ENCODE peak calls at places on chromosome 3, in six cellular contexts. Q is NT2/D1, O is HepG2, Z is HCT116, C is K562, N is GM12878. M is an unnamed sample.

GRCh38 chr3:87305517-87305916 is 29.1 kb upstream of the POU1F1 start:
- DNase-seq in Z (no peak), O (no peak), Q (no peak), C (no peak), N (no peak), M (no peak)

GRCh38 chr3:127413871-127414270 is 126.0 kb upstream of the PRR20G start:
- DNase-seq in N (no peak), C (no peak), Q (no peak), Z (no peak), O (no peak), M (no peak)

GRCh38 chr3:182921665-182922355 is 58.5 kb downstream of the DCUN1D1 start:
- DNase-seq in Z (no peak), N (no peak), C (no peak), O (no peak), Q (no peak), M (no peak)

GRCh38 chr3:152969557-152970300 is 134.8 kb downstream of the P2RY1 start:
- DNase-seq in Z (no peak), O (peak), C (no peak), N (no peak), Q (no peak), M (no peak)

GRCh38 chr3:172357850-172358754 is 90.2 kb downstream of the GHSR start:
- DNase-seq in N (no peak), Q (no peak), C (no peak), Z (no peak), O (no peak), M (no peak)

GRCh38 chr3:133996996-133997395 is 32.7 kb downstream of the SLCO2A1 start:
- DNase-seq in Z (no peak), N (no peak), O (no peak), C (no peak), Q (no peak), M (no peak)

GRCh38 chr3:192935441-192935840 is 17.8 kb upstream of the MB21D2 start:
- DNase-seq in Q (no peak), C (no peak), N (no peak), Z (no peak), O (no peak), M (no peak)

GRCh38 chr3:100900671-100901070 is 92.5 kb downstream of the ABI3BP start:
- DNase-seq in O (no peak), Q (no peak), N (no peak), Z (no peak), C (no peak), M (no peak)

GRCh38 chr3:59818033-59818936 is 768.5 kb upstream of the CFAP20DC start:
- DNase-seq in O (no peak), Z (peak), N (no peak), Q (no peak), C (peak), M (no peak)

GRCh38 chr3:149377408-149378111 is at the start of gene TM4SF1:
- DNase-seq in Q (no peak), N (no peak), Z (no peak), O (peak), C (no peak), M (no peak)

GRCh38 chr3:10930641-10931040 is 61.9 kb upstream of the SLC6A1 start:
- DNase-seq in N (no peak), Z (no peak), C (no peak), O (no peak), Q (no peak), M (peak)

GRCh38 chr3:112685435-112685834 is 44.5 kb upstream of the CCDC80 start:
- DNase-seq in N (no peak), Z (no peak), O (no peak), C (no peak), Q (no peak), M (no peak)

GRCh38 chr3:160927620-160928019 is 171.6 kb downstream of the PPM1L start:
- DNase-seq in Q (no peak), O (no peak), C (no peak), N (no peak), Z (no peak), M (no peak)

GRCh38 chr3:69385723-69386483 is at the start of gene FRMD4B:
- DNase-seq in Z (no peak), C (no peak), O (peak), Q (no peak), N (no peak), M (peak)

GRCh38 chr3:187012609-187013051 is 82.3 kb downstream of the ST6GAL1 start:
- DNase-seq in Z (no peak), Q (no peak), O (no peak), C (no peak), N (no peak), M (peak)

GRCh38 chr3:160796813-160797164 is 40.8 kb downstream of the PPM1L start:
- DNase-seq in N (no peak), C (no peak), Q (no peak), Z (no peak), O (peak), M (no peak)

GRCh38 chr3:88180398-88180999 is 30.7 kb downstream of the C3orf38 start:
- DNase-seq in N (peak), Q (no peak), Z (peak), C (no peak), O (no peak), M (no peak)

GRCh38 chr3:9396301-9396631 is 1.1 kb upstream of the SETD5 start:
- DNase-seq in N (peak), C (peak), O (no peak), Z (peak), Q (peak), M (no peak)

GRCh38 chr3:177733936-177734335 is 536.7 kb upstream of the TBL1XR1 start:
- DNase-seq in Q (no peak), C (no peak), N (no peak), Z (no peak), O (no peak), M (no peak)

GRCh38 chr3:128698211-128699011 is 27.6 kb upstream of the RAB7A start:
- DNase-seq in Q (no peak), Z (no peak), N (no peak), C (no peak), O (no peak), M (peak)

GRCh38 chr3:71208273-71209095 is 375.0 kb downstream of the FOXP1 start:
- DNase-seq in O (peak), N (no peak), Z (no peak), Q (no peak), C (peak), M (no peak)

GRCh38 chr3:126441256-126441880 is 34.3 kb downstream of the ZXDC start:
- DNase-seq in Q (no peak), N (no peak), C (no peak), O (no peak), Z (no peak), M (no peak)

GRCh38 chr3:19364150-19364549 is 215.8 kb downstream of the KCNH8 start:
- DNase-seq in Z (no peak), Q (no peak), N (no peak), C (no peak), O (peak), M (no peak)

GRCh38 chr3:194952882-194953281 is 267.2 kb downstream of the FAM43A start:
- DNase-seq in O (peak), Q (no peak), C (no peak), N (no peak), Z (no peak), M (no peak)

GRCh38 chr3:157067114-157067513 is 92.8 kb downstream of the CCNL1 start:
- DNase-seq in O (no peak), C (no peak), N (no peak), Q (no peak), Z (no peak), M (no peak)

GRCh38 chr3:59829527-59829926 is 779.7 kb upstream of the CFAP20DC start:
- DNase-seq in C (no peak), Z (no peak), N (no peak), O (no peak), Q (no peak), M (no peak)

GRCh38 chr3:8891774-8892173 is 71.5 kb downstream of the RAD18 start:
- DNase-seq in Q (no peak), N (no peak), Z (no peak), C (no peak), O (no peak), M (no peak)

GRCh38 chr3:122671543-122671942 is 9.1 kb upstream of the PARP14 start:
- DNase-seq in Z (no peak), Q (no peak), N (no peak), C (no peak), O (no peak), M (no peak)

GRCh38 chr3:187678869-187679268 is 8.7 kb upstream of the SST start:
- DNase-seq in N (no peak), Q (peak), C (peak), O (peak), Z (peak), M (no peak)

GRCh38 chr3:10434144-10434937 is 71.0 kb downstream of the ATP2B2 start:
- DNase-seq in O (no peak), N (no peak), Z (no peak), Q (no peak), C (no peak), M (no peak)

GRCh38 chr3:44661189-44661588 is 12.7 kb downstream of the ZNF35 start:
- DNase-seq in Z (no peak), N (no peak), Q (no peak), O (peak), C (peak), M (no peak)

GRCh38 chr3:12178091-12178820 is 19.5 kb upstream of the TIMP4 start:
- DNase-seq in Z (no peak), N (no peak), Q (no peak), O (no peak), C (no peak), M (no peak)

GRCh38 chr3:79380581-79380980 is 387.2 kb downstream of the ROBO1 start:
- DNase-seq in Q (no peak), C (no peak), Z (no peak), O (no peak), N (no peak), M (no peak)

GRCh38 chr3:68504185-68504584 is 428.2 kb downstream of the TAFA4 start:
- DNase-seq in Z (no peak), C (no peak), Q (no peak), N (no peak), O (no peak), M (no peak)

GRCh38 chr3:108497271-108497670 is 13.1 kb downstream of the MYH15 start:
- DNase-seq in N (no peak), Q (no peak), C (no peak), O (no peak), Z (no peak), M (no peak)

DNA sequence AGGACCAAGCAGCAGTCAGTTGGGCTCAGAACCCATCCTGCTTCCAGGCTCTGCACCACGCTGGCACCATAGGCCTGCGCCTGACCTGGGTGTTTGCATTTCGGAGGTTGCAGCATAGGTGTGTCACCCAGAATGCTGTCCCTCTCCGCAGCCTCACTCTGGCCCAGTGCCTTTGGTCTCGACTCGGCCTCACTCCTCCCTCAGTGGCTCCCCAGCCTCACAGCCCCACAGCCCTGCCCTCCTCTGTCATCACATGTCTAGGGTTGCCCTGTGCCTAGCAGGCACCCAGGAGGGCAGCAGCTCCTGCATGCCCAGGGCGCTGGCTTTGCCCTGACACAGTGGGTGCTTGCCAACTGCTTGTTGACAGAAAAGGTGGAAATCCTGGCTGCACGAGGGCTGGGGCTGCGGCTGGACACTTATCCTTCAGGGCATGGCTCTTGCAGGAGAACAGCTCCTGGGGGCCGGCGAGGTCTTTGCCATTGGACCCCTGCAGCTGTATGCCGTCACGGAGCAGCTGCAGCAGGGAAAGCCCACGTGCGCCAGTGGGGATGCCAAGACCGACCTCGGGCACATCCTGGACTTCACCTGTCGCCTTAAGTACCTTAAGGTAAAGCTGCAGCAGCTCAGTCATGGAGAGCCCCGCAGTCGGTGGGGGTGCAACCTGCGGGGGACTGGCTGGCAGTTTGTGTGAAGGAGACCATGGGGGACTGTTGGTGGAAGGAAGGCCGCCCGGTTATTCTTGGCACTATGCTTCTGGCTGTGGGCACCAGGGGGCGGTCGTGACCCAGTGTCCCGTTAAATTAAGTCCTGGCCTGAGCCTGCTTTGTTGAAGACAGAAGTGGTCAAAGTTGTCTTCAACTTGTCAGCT is 16.2 kb downstream of the NISCH start:
- DNase-seq in Z (no peak), N (no peak), C (no peak), O (no peak), Q (no peak), M (peak)
- TF ChIP-seq ZNF274 in Z (no peak), N (no peak), C (no peak), O (no peak), Q (no peak), M (no peak)

GRCh38 chr3:14460342-14461005 is 58.1 kb downstream of the SLC6A6 start:
- DNase-seq in N (no peak), C (no peak), Z (no peak), Q (no peak), O (no peak), M (no peak)
- TF ChIP-seq ZNF274 in N (no peak), C (no peak), Z (no peak), Q (no peak), O (no peak), M (no peak)

GRCh38 chr3:39277893-39278615 is 1.8 kb downstream of the CX3CR1 start:
- DNase-seq in O (no peak), Q (no peak), N (no peak), Z (no peak), C (no peak), M (no peak)
- TF ChIP-seq ZNF274 in O (no peak), Q (no peak), N (no peak), Z (no peak), C (no peak), M (no peak)

GRCh38 chr3:66508461-66508860 is 7.6 kb upstream of the LRIG1 start:
- DNase-seq in Z (no peak), Q (no peak), C (no peak), O (no peak), N (no peak), M (no peak)

GRCh38 chr3:66502981-66503380 is 2.2 kb upstream of the LRIG1 start:
- DNase-seq in N (no peak), Z (no peak), Q (no peak), O (no peak), C (no peak), M (no peak)

GRCh38 chr3:66507631-66508260 is 6.9 kb upstream of the LRIG1 start:
- DNase-seq in C (no peak), Z (no peak), O (no peak), Q (no peak), N (no peak), M (no peak)

GRCh38 chr3:66504761-66505641 is 4.2 kb upstream of the LRIG1 start:
- DNase-seq in O (no peak), C (no peak), Z (no peak), N (no peak), Q (no peak), M (no peak)

DNA sequence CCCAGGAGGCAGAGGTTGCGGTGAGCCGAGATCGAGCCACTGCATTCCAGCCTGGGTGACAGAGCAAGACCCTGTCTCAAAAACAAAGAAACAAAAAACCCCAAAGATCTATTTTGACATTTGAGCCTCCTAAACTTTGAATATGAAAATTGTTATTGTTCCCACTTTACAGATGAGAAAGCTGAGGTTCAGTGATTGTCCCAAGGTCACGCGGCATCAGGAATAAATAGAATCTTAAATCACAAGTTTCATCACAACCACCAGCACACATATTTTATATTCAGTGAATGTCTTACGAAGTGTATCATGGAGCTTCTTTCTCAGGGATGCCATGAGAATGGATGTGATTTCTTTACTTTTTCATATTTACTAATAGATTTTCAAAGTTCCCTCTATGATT is 5.3 kb upstream of the LRIG1 start:
- DNase-seq in Q (no peak), O (no peak), N (no peak), C (no peak), Z (no peak), M (no peak)
- TF ChIP-seq ZNF274 in Q (no peak), O (no peak), N (no peak), C (no peak), Z (no peak), M (no peak)

GRCh38 chr3:32506466-32506865 is 3.8 kb upstream of the CMTM6 start:
- DNase-seq in Z (no peak), C (no peak), O (no peak), N (no peak), Q (no peak), M (no peak)

GRCh38 chr3:32508731-32509130 is 6.1 kb upstream of the CMTM6 start:
- DNase-seq in O (no peak), Q (no peak), N (no peak), Z (no peak), C (no peak), M (no peak)

DNA sequence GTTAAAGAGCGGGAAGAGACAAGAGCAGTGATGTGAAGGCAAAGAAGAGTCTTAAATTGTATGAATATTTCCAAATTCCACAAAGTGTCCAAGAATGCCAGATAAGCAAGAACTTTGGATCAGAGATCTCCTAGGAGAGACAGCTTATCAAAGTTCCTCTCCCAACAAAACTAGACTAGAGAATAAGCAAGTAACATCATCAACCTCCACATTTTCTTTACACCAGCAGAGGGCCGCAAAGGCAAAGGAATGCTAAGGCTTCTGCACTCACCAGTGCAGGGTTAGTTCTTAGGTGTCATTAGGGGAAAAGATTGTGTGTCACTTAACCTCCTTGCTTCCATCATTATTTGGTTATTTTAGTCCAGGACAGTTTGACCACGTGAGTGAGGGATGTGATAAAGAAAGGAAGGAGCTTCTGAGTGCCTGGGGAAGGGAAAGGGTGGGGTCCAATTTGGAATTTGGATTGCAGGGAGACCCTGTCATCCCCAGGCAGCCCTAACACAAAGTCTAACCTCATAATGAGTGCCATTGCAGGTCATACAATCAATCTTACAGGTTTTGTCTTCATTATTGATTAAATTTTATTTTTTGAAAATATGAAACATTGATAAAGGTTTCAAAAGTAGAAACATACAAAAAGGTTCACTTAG is 7.5 kb upstream of the CMTM6 start:
- DNase-seq in C (peak), Q (peak), N (no peak), Z (peak), O (peak), M (peak)
- TF ChIP-seq ZNF274 in C (no peak), Q (no peak), N (no peak), Z (no peak), O (no peak), M (no peak)

GRCh38 chr3:140682586-140682985 is 4.7 kb downstream of the TRIM42 start:
- DNase-seq in O (no peak), N (no peak), C (no peak), Z (no peak), Q (no peak), M (no peak)

GRCh38 chr3:140677764-140678163 is at the start of gene TRIM42:
- DNase-seq in O (no peak), C (no peak), N (no peak), Q (no peak), Z (no peak), M (no peak)
- TF ChIP-seq ZNF274 in O (no peak), C (no peak), N (no peak), Q (no peak), Z (no peak), M (no peak)

DNA sequence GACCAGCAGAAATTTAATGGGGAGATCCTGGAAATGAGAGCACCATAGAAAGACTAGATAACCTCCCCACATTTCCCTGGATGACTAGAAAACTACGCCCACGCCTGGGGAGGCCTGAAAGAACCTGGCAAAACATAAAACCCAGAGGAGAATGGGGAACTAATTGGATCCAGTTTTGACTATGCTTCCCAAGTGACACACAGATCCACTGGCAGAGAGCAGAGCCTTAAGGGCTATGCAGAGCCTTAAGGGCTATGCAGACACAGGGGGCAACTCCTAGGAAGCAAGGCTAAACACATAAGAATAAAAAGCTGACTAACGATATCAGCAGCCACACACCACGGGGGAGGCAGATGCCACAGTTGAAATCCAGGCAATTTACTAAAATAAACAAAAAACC is 43.1 kb upstream of the HEG1 start:
- DNase-seq in O (no peak), Z (no peak), N (no peak), C (no peak), Q (no peak), M (no peak)
- TF ChIP-seq ZNF274 in O (no peak), Z (no peak), N (no peak), C (no peak), Q (no peak), M (no peak)

M was measured in H1.